ENCODE peak calls at places on chromosomes 2 and 18, in nine cellular contexts. E is heart left ventricle, T is Peyer's patch, I is GM23248, K is thoracic aorta, P is heart right ventricle, D is Karpas-422, Z is mammary epithelial cell, L is H1. M is an unnamed sample.

GRCh38 chr18:1840878-1841277 is 730.4 kb downstream of the METTL4 start:
- DNase-seq in E (no peak), T (no peak), I (no peak), K (no peak), P (no peak), D (no peak), Z (no peak), L (no peak), M (no peak)

GRCh38 chr2:235666240-235666781 is 172.5 kb downstream of the AGAP1 start:
- DNase-seq in E (no peak), T (no peak), I (peak; percentile 79), K (no peak), P (peak; percentile 74), D (no peak), Z (peak; percentile 92), L (no peak), M (peak; percentile 42)

GRCh38 chr2:44945676-44946427 is 4.3 kb downstream of the SIX3 start:
- DNase-seq in E (no peak), T (no peak), I (no peak), K (no peak), P (no peak), D (no peak), Z (no peak), L (no peak), M (no peak)

GRCh38 chr2:174248998-174249592 is 763 bp upstream of the OLA1 start:
- DNase-seq in E (no peak), T (no peak), I (no peak), K (no peak), P (no peak), D (no peak), Z (no peak), L (no peak), M (no peak)

GRCh38 chr2:133516405-133517028 is 51.7 kb downstream of the NCKAP5 start:
- DNase-seq in E (no peak), T (no peak), I (no peak), K (no peak), P (no peak), D (no peak), Z (no peak), L (no peak), M (no peak)

GRCh38 chr2:197707316-197708213 is 2.4 kb downstream of the MARS2 start:
- DNase-seq in E (no peak), T (no peak), I (peak; percentile 80), K (no peak), P (peak; percentile 4), D (peak; percentile 77), Z (peak; percentile 43), L (no peak), M (no peak)

GRCh38 chr2:136128905-136129304 is 11.0 kb upstream of the CXCR4 start:
- DNase-seq in E (no peak), T (no peak), I (no peak), K (no peak), P (no peak), D (no peak), Z (no peak), L (no peak), M (no peak)

GRCh38 chr2:67476808-67477790 is 80.0 kb downstream of the ETAA1 start:
- DNase-seq in E (no peak), T (peak; percentile 60), I (peak; percentile 59), K (no peak), P (no peak), D (peak; percentile 86), Z (peak; percentile 41), L (no peak), M (no peak)

GRCh38 chr2:85810376-85811172 is 56.8 kb downstream of the ATOH8 start:
- DNase-seq in E (no peak), T (no peak), I (no peak), K (no peak), P (no peak), D (no peak), Z (no peak), L (no peak), M (no peak)

GRCh38 chr2:234289789-234290188 is 207.1 kb downstream of the ARL4C start:
- DNase-seq in E (no peak), T (peak; percentile 58), I (peak; percentile 92), K (no peak), P (no peak), D (no peak), Z (peak; percentile 91), L (no peak), M (no peak)

GRCh38 chr2:118979177-118979861 is 37.3 kb downstream of the MARCO start:
- DNase-seq in E (no peak), T (no peak), I (no peak), K (no peak), P (no peak), D (no peak), Z (no peak), L (no peak), M (no peak)

GRCh38 chr18:54127759-54128378 is 96.6 kb downstream of the MBD2 start:
- DNase-seq in E (no peak), T (no peak), I (peak; percentile 79), K (no peak), P (peak; percentile 18), D (peak; percentile 81), Z (no peak), L (no peak), M (no peak)

GRCh38 chr2:134173338-134174016 is 80.4 kb upstream of the MGAT5 start:
- DNase-seq in E (peak; percentile 77), T (peak; percentile 85), I (no peak), K (no peak), P (peak; percentile 67), D (no peak), Z (no peak), L (no peak), M (no peak)

GRCh38 chr2:37555457-37555856 is 116.0 kb downstream of the CDC42EP3 start:
- DNase-seq in E (peak; percentile 34), T (peak; percentile 69), I (no peak), K (no peak), P (no peak), D (peak; percentile 80), Z (peak; percentile 9), L (no peak), M (peak; percentile 13)

GRCh38 chr2:55155764-55156221 is 76.3 kb downstream of the CLHC1 start:
- DNase-seq in E (no peak), T (no peak), I (peak; percentile 84), K (no peak), P (no peak), D (no peak), Z (no peak), L (no peak), M (no peak)

GRCh38 chr2:55156326-55156725 is 75.8 kb downstream of the CLHC1 start:
- DNase-seq in E (no peak), T (no peak), I (peak; percentile 55), K (no peak), P (no peak), D (peak; percentile 66), Z (no peak), L (no peak), M (no peak)

GRCh38 chr2:55154525-55155030 is 77.5 kb downstream of the CLHC1 start:
- DNase-seq in E (no peak), T (no peak), I (no peak), K (no peak), P (no peak), D (no peak), Z (no peak), L (no peak), M (no peak)

GRCh38 chr2:55153564-55154315 is 78.4 kb downstream of the CLHC1 start:
- DNase-seq in E (no peak), T (no peak), I (no peak), K (no peak), P (no peak), D (no peak), Z (peak; percentile 69), L (no peak), M (no peak)

GRCh38 chr2:55155206-55155605 is 76.9 kb downstream of the CLHC1 start:
- DNase-seq in E (no peak), T (no peak), I (no peak), K (no peak), P (no peak), D (no peak), Z (no peak), L (no peak), M (no peak)
- H3K27ac ChIP-seq in E (no peak overlapping the region), T (peak overlapping the region; percentile 55), I (peak overlapping the region; percentile 63), K (peak overlapping the region; percentile 75), P (no peak overlapping the region), D (no peak overlapping the region), Z (no peak overlapping the region), L (no peak overlapping the region), M (no peak overlapping the region)

GRCh38 chr18:74516271-74517235 is 17.7 kb upstream of the CNDP1 start:
- DNase-seq in E (no peak), T (peak; percentile 51), I (no peak), K (no peak), P (no peak), D (no peak), Z (no peak), L (no peak), M (no peak)
- H3K4me1 ChIP-seq in E (no peaks in the 10 kb centered on the region), T (no peaks in the 10 kb centered on the region), I (no peaks in the 10 kb centered on the region), K (no peaks in the 10 kb centered on the region), P (no peaks in the 10 kb centered on the region), D (no peaks in the 10 kb centered on the region), Z (peaks cover 3% of the 10 kb centered on the region), L (no peaks in the 10 kb centered on the region), M (no peaks in the 10 kb centered on the region)

GRCh38 chr2:191557841-191558240 is 120.1 kb upstream of the NABP1 start:
- DNase-seq in E (no peak), T (no peak), I (no peak), K (no peak), P (no peak), D (no peak), Z (no peak), L (no peak), M (no peak)

GRCh38 chr2:191556463-191556862 is 121.5 kb upstream of the NABP1 start:
- DNase-seq in E (no peak), T (no peak), I (peak; percentile 19), K (no peak), P (no peak), D (no peak), Z (no peak), L (no peak), M (no peak)

GRCh38 chr2:191554240-191554639 is 123.7 kb upstream of the NABP1 start:
- DNase-seq in E (no peak), T (no peak), I (no peak), K (no peak), P (no peak), D (no peak), Z (no peak), L (no peak), M (no peak)

GRCh38 chr2:191555092-191555742 is 122.7 kb upstream of the NABP1 start:
- DNase-seq in E (peak; percentile 81), T (peak; percentile 94), I (peak; percentile 82), K (peak; percentile 50), P (peak; percentile 82), D (peak; percentile 90), Z (peak; percentile 80), L (peak; percentile 44), M (peak; percentile 73)

DNA sequence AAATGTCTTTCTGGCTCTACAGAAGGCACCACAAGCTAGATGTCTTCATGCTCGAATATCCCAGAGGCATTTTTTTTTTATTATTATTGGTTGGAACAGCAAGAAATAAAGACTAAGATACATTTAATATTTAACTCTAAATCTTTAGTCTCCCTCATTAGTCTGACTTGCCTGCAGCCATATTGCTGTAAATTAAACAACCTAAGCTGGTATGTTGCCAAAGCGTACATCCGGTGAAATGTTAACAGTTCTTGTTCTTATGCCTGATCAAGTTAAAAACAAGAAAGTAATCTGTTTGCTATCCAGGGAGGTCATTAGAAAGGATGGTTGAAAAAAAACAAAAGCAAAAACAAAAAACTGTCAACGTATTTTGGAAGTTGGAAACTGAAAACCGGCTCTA is 125.9 kb upstream of the NABP1 start:
- DNase-seq in E (no peak), T (no peak), I (no peak), K (no peak), P (no peak), D (no peak), Z (no peak), L (no peak), M (no peak)
- H3K4me3 ChIP-seq in E (no peak overlapping the region), T (no peak overlapping the region), I (peak overlapping the region; percentile 29), K (no peak overlapping the region), P (no peak overlapping the region), D (no peak overlapping the region), Z (no peak overlapping the region), L (no peak overlapping the region), M (no peak overlapping the region)

GRCh38 chr2:48984922-48985321 is 169.4 kb downstream of the FSHR start:
- DNase-seq in E (no peak), T (no peak), I (no peak), K (no peak), P (no peak), D (no peak), Z (no peak), L (no peak), M (no peak)
- H3K27ac ChIP-seq in E (no peak overlapping the region), T (no peak overlapping the region), I (no peak overlapping the region), K (no peak overlapping the region), P (no peak overlapping the region), D (no peak overlapping the region), Z (no peak overlapping the region), L (no peak overlapping the region), M (no peak overlapping the region)

M was measured in CD4-positive, alpha-beta memory T cell.